ENCODE peak calls at places on chromosomes 12 and 14, in four cellular contexts. One of them, this sample, is unnamed.

GRCh38 chr14:103887170-103887501 is 39.8 kb upstream of the PPP1R13B start:
- DNase-seq in sigmoid colon: no peak
- DNase-seq in spleen: no peak
- DNase-seq in SK-N-SH: no peak
- DNase-seq in this sample: no peak

GRCh38 chr14:23481362-23481970 is 12.0 kb downstream of the NGDN start:
- DNase-seq in SK-N-SH: no peak
- DNase-seq in spleen: no peak
- DNase-seq in sigmoid colon: no peak
- DNase-seq in this sample: peak; percentile 83

GRCh38 chr12:70721216-70721615 is 84.0 kb upstream of the PTPRB start:
- DNase-seq in spleen: no peak
- DNase-seq in SK-N-SH: no peak
- DNase-seq in sigmoid colon: no peak
- DNase-seq in this sample: no peak

GRCh38 chr12:52761802-52762201 is 15.3 kb downstream of the KRT76 start:
- DNase-seq in spleen: no peak
- DNase-seq in sigmoid colon: no peak
- DNase-seq in SK-N-SH: no peak
- DNase-seq in this sample: no peak

GRCh38 chr14:46985529-46986137 is 334.1 kb upstream of the RPL10L start:
- DNase-seq in spleen: no peak
- DNase-seq in sigmoid colon: no peak
- DNase-seq in SK-N-SH: no peak
- DNase-seq in this sample: peak; percentile 1

GRCh38 chr12:121794532-121795028 is 1.1 kb upstream of the RHOF start:
- DNase-seq in SK-N-SH: peak; percentile 58
- DNase-seq in sigmoid colon: peak; percentile 83
- DNase-seq in spleen: peak; percentile 89
- DNase-seq in this sample: no peak

GRCh38 chr12:95213119-95213518 is 4.1 kb downstream of the FGD6 start:
- DNase-seq in SK-N-SH: no peak
- DNase-seq in spleen: no peak
- DNase-seq in sigmoid colon: no peak
- DNase-seq in this sample: no peak

GRCh38 chr14:101001311-101002069 is 98.0 kb upstream of the RTL1 start:
- DNase-seq in spleen: peak; percentile 47
- DNase-seq in sigmoid colon: no peak
- DNase-seq in SK-N-SH: no peak
- DNase-seq in this sample: no peak

GRCh38 chr14:71388862-71389261 is 481.6 kb downstream of the PCNX1 start:
- DNase-seq in sigmoid colon: no peak
- DNase-seq in SK-N-SH: no peak
- DNase-seq in spleen: no peak
- DNase-seq in this sample: no peak

GRCh38 chr14:69547701-69548348 is 26.8 kb downstream of the CCDC177 start:
- DNase-seq in SK-N-SH: peak; percentile 87
- DNase-seq in spleen: no peak
- DNase-seq in sigmoid colon: no peak
- DNase-seq in this sample: peak; percentile 90

GRCh38 chr12:43501705-43502104 is 50.3 kb downstream of the ADAMTS20 start:
- DNase-seq in sigmoid colon: no peak
- DNase-seq in spleen: no peak
- DNase-seq in SK-N-SH: peak; percentile 56
- DNase-seq in this sample: peak; percentile 57

GRCh38 chr12:72012874-72013273 is 74.2 kb downstream of the TPH2 start:
- DNase-seq in sigmoid colon: no peak
- DNase-seq in SK-N-SH: no peak
- DNase-seq in spleen: no peak
- DNase-seq in this sample: no peak

GRCh38 chr12:49615725-49616124 is 7.6 kb upstream of the PRPF40B start:
- DNase-seq in SK-N-SH: no peak
- DNase-seq in sigmoid colon: no peak
- DNase-seq in spleen: no peak
- DNase-seq in this sample: no peak

GRCh38 chr12:108854055-108854452 is 3.3 kb downstream of the SSH1 start:
- DNase-seq in sigmoid colon: peak; percentile 82
- DNase-seq in spleen: peak; percentile 3
- DNase-seq in SK-N-SH: no peak
- DNase-seq in this sample: no peak

DNA sequence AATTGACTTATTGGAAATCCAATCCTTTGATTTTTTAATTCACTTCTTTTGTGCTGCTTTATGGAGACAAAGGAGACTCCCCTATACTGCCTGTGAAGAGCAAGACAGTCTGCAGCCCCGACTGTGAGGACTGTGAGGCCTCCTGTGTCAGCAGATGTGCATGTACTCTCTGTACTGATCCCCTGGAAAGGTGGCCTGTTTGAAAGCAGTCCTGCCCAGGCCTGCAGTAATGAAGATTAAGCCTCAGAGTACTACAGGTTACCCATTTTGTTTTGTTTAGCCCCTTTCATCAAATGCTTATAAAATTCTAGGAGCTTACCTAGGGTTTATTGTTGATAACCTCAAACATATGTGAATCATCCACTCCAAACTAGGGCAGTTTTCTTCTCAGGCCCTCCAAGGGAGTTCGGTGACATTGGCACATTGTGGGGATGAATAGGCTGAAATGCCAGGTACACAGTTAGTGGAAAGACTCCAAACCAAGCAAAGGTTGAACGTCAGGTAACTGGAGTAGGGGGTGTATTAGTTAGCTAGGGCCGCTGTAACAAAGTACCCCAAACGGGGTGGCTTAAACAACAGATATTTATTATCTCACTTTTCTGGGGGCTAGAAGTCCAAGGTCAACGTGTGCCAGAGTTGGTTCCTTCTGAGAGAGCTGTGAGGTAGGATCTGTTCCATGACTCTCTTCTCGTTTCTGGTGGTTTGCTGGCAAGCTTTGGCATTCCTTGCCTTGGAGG is 208.7 kb upstream of the BCL2L14 start:
- DNase-seq in sigmoid colon: no peak
- DNase-seq in SK-N-SH: no peak
- DNase-seq in spleen: no peak
- DNase-seq in this sample: no peak
- H3K4me1 ChIP-seq in sigmoid colon: peaks cover 53% of the 10 kb centered on the region
- H3K4me1 ChIP-seq in SK-N-SH: peaks cover 17% of the 10 kb centered on the region
- H3K4me1 ChIP-seq in spleen: peaks cover 57% of the 10 kb centered on the region
- H3K4me1 ChIP-seq in this sample: peaks cover 22% of the 10 kb centered on the region

DNA sequence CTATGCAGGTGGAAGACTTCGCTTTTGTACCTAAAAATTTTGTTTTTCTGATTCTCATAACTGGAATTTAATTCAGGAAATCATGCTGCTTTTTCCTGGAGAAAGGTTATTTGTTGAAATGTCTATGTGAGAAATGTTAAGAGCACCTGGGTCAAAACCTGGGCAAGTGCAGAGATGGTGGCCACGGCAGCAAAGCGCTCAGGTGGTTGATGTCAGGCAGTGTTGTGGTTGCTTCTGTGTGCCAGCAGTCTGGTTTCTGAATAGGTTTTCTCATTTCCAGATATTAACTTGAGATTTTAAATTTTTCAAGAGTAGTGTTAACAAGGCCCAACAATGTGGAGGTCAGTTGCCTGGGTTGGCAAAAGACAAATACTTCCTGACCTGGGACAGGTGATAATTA is 96.2 kb downstream of the ESR2 start:
- DNase-seq in sigmoid colon: no peak
- DNase-seq in SK-N-SH: no peak
- DNase-seq in spleen: no peak
- DNase-seq in this sample: no peak
- H3K27ac ChIP-seq in sigmoid colon: no peak overlapping the region
- H3K27ac ChIP-seq in SK-N-SH: no peak overlapping the region
- H3K27ac ChIP-seq in spleen: peak overlapping the region; percentile 26
- H3K27ac ChIP-seq in this sample: no peak overlapping the region

GRCh38 chr14:56121786-56122185 is 3.6 kb downstream of the PELI2 start:
- DNase-seq in SK-N-SH: no peak
- DNase-seq in spleen: no peak
- DNase-seq in sigmoid colon: no peak
- DNase-seq in this sample: no peak

GRCh38 chr14:56122306-56122705 is 4.1 kb downstream of the PELI2 start:
- DNase-seq in SK-N-SH: no peak
- DNase-seq in sigmoid colon: no peak
- DNase-seq in spleen: no peak
- DNase-seq in this sample: no peak

GRCh38 chr14:56119221-56119967 is 1.2 kb downstream of the PELI2 start:
- DNase-seq in spleen: peak; percentile 93
- DNase-seq in sigmoid colon: peak; percentile 77
- DNase-seq in SK-N-SH: peak; percentile 50
- DNase-seq in this sample: peak; percentile 64

GRCh38 chr14:56118611-56119181 is 485 bp downstream of the PELI2 start:
- DNase-seq in sigmoid colon: peak; percentile 71
- DNase-seq in SK-N-SH: peak; percentile 31
- DNase-seq in spleen: peak; percentile 95
- DNase-seq in this sample: peak; percentile 42

GRCh38 chr14:56120091-56120632 is 2.0 kb downstream of the PELI2 start:
- DNase-seq in sigmoid colon: peak; percentile 59
- DNase-seq in SK-N-SH: peak; percentile 15
- DNase-seq in spleen: no peak
- DNase-seq in this sample: no peak
- TF ChIP-seq POLR2AphosphoS5 in sigmoid colon: no peak
- TF ChIP-seq POLR2AphosphoS5 in SK-N-SH: no peak
- TF ChIP-seq POLR2AphosphoS5 in spleen: no peak
- TF ChIP-seq POLR2AphosphoS5 in this sample: no peak

DNA sequence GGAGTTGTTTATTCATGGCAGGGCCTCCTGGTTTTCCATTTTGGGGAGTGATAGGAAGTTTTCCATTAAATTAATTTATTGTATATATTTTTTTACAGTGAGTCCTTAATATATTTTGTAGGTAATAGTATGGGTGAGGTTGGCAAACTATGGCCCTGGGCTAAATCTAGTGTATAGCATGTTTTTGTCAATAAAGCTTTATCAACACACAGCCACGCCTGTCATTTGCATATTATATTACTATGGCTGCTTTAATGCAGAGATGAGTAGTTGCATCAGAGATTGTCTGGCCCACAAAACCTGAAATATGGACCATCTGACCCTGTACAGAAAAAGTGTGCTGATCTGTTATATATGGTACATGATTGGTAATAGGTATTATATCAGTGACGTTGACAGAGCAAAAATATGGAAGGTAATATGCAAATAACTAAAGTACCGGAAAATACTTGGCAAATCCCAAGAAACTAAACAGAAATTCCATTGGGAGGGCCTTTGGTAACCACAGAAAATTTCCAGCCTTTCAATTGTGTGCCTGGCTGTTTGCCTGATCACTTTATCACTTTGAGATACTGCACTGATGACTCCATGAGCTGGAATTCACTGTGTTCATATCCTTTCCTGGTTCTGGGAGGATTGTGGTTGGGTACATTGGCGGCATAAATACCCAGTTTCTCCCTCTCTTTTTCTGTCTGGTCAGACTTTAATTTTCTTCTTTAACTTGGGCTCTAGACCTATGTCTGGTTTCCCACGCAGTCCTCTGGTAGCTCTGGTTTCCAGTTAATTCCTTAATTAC is 61.7 kb upstream of the RFLNA start:
- DNase-seq in spleen: no peak
- DNase-seq in sigmoid colon: no peak
- DNase-seq in SK-N-SH: no peak
- DNase-seq in this sample: no peak
- H3K4me1 ChIP-seq in spleen: no peaks in the 10 kb centered on the region
- H3K4me1 ChIP-seq in sigmoid colon: no peaks in the 10 kb centered on the region
- H3K4me1 ChIP-seq in SK-N-SH: peaks cover 5% of the 10 kb centered on the region
- H3K4me1 ChIP-seq in this sample: no peaks in the 10 kb centered on the region

DNA sequence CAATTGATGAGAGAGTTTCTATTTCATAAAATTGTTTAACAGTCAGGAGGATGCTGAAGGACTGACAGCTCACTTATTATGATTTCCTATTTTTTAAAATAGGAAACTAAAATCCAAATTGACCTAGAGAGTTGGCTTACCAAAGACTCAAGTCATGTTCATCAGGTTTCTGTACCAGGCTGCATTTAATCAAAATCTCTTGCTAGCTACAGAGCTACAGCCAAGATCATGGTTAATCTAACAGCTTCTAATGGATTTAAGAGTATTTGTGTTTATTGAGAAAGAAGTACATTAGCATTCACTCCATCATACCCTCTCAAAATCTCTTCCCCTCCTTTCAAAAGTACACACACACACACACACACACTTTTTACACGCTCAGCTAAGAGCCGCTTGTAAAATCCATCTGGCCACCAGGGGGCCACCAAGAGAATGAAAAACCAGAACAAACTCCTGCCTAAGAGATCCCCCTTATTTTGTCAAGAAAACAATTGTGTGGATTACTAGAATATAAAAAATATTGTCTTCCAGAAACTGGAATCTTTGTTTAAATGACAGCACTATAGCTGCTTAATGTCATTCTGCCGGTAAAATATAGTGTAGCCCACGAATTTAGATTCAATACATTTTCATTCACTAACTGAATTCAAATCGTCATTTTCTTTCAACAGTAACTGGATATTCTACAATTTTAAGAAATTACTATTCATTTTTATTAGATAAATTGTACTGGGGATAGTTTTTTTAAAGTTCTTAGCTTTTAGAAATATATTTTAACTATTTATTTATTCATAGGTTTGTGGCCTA is 334.0 kb downstream of the BTG1 start:
- DNase-seq in SK-N-SH: peak; percentile 22
- DNase-seq in sigmoid colon: peak; percentile 80
- DNase-seq in spleen: peak; percentile 85
- DNase-seq in this sample: peak; percentile 81
- H3K27ac ChIP-seq in SK-N-SH: no peak overlapping the region
- H3K27ac ChIP-seq in sigmoid colon: no peak overlapping the region
- H3K27ac ChIP-seq in spleen: peak overlapping the region; percentile 33
- H3K27ac ChIP-seq in this sample: no peak overlapping the region

DNA sequence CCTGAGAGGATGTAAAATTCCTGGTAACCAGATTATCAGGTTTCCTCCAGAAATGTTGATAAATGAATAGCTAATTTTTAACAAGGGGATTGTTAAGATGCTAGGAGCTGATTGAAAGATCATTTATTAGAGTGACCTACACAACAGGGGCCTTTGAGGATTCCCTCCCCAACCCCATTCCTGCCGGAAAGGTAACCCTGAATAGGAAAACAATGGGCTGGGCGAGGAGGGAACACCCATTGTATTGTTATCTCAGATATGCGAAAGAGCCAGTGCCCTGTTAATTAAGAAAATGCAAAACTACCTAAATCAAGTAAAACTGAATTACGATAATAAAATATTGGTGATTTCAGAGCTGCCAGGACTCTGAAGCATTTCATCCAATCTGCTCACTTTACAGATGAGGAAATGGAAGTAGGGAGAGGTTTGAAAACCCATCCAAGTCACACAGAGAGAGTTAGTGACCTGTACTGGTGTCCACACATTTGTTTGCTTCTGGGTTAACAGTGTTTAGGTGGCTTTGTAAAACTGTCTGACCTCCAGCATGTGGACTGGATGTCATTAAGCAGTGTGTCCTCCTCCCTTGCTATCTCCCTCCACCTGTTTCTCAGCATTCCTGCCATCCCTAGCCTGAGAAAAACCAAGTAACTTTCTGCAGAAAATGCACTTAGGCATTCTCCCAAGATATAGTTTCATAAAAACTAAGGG is 214.8 kb downstream of the TTC6 start:
- DNase-seq in sigmoid colon: no peak
- DNase-seq in SK-N-SH: no peak
- DNase-seq in spleen: no peak
- DNase-seq in this sample: no peak
- TF ChIP-seq POLR2AphosphoS5 in sigmoid colon: no peak
- TF ChIP-seq POLR2AphosphoS5 in SK-N-SH: no peak
- TF ChIP-seq POLR2AphosphoS5 in spleen: no peak
- TF ChIP-seq POLR2AphosphoS5 in this sample: no peak

This sample was measured in GM23338.